ENCODE peak calls at places on chromosomes 11 and 22, in seven cellular contexts. Z is HepG2, E is HCT116, W is keratinocyte, T is GM23248, K is neural progenitor cell, A is PC-3. C is an unnamed sample.

GRCh38 chr11:113664069-113664980 is 41.8 kb downstream of the TMPRSS5 start:
- DNase-seq in Z (peak; percentile 18), E (peak; percentile 7), W (peak; percentile 83), T (peak; percentile 67), K (no peak), A (peak; percentile 95), C (peak; percentile 49)

GRCh38 chr11:125170001-125170405 is 5.5 kb downstream of the PKNOX2 start:
- DNase-seq in Z (no peak), E (no peak), W (no peak), T (no peak), K (peak; percentile 22), A (no peak), C (no peak)

GRCh38 chr22:32644252-32645100 is 157.0 kb upstream of the TIMP3 start:
- DNase-seq in Z (peak; percentile 98), E (no peak), W (peak; percentile 89), T (peak; percentile 12), K (no peak), A (no peak), C (peak; percentile 69)

GRCh38 chr22:48488611-48489456 is 1338.8 kb downstream of the BRD1 start:
- DNase-seq in Z (no peak), E (no peak), W (no peak), T (peak; percentile 24), K (peak; percentile 89), A (no peak), C (peak; percentile 49)

GRCh38 chr11:120172054-120172881 is 34.4 kb upstream of the TRIM29 start:
- DNase-seq in Z (peak; percentile 63), E (peak; percentile 36), W (no peak), T (peak; percentile 87), K (peak; percentile 91), A (peak; percentile 81), C (peak; percentile 87)

GRCh38 chr22:42920101-42920820 is 63.2 kb upstream of the ARFGAP3 start:
- DNase-seq in Z (no peak), E (no peak), W (no peak), T (peak; percentile 93), K (no peak), A (no peak), C (no peak)

GRCh38 chr11:95256204-95256819 is 25.3 kb upstream of the SESN3 start:
- DNase-seq in Z (no peak), E (no peak), W (no peak), T (no peak), K (no peak), A (no peak), C (peak; percentile 66)

GRCh38 chr11:1942541-1943260 is 4.4 kb upstream of the MRPL23 start:
- DNase-seq in Z (no peak), E (no peak), W (no peak), T (no peak), K (no peak), A (no peak), C (no peak)

GRCh38 chr11:112280268-112281126 is 19.8 kb upstream of the PLET1 start:
- DNase-seq in Z (peak; percentile 72), E (peak; percentile 65), W (peak; percentile 66), T (peak; percentile 92), K (peak; percentile 91), A (peak; percentile 91), C (peak; percentile 92)

GRCh38 chr22:29755889-29756288 is 10.9 kb downstream of the ZMAT5 start:
- DNase-seq in Z (no peak), E (no peak), W (no peak), T (no peak), K (no peak), A (no peak), C (no peak)

GRCh38 chr11:76209956-76210885 is 3.9 kb upstream of the WNT11 start:
- DNase-seq in Z (no peak), E (no peak), W (peak; percentile 11), T (peak; percentile 87), K (peak; percentile 81), A (peak; percentile 49), C (peak; percentile 86)

GRCh38 chr22:29116397-29117123 is 43.7 kb downstream of the KREMEN1 start:
- DNase-seq in Z (no peak), E (no peak), W (no peak), T (no peak), K (no peak), A (no peak), C (no peak)

GRCh38 chr11:79052539-79052938 is 388.3 kb downstream of the TENM4 start:
- DNase-seq in Z (no peak), E (no peak), W (no peak), T (peak; percentile 38), K (peak; percentile 61), A (peak; percentile 19), C (no peak)

GRCh38 chr11:67674442-67674871 is at the start of gene ALDH3B2:
- DNase-seq in Z (no peak), E (no peak), W (peak; percentile 46), T (no peak), K (no peak), A (peak; percentile 91), C (peak; percentile 61)

GRCh38 chr11:65478411-65479183 is 20.2 kb upstream of the MALAT1 start:
- DNase-seq in Z (no peak), E (no peak), W (no peak), T (peak; percentile 84), K (peak; percentile 34), A (no peak), C (peak; percentile 48)

GRCh38 chr11:77137421-77137820 is 9.4 kb downstream of the MYO7A start:
- DNase-seq in Z (no peak), E (no peak), W (no peak), T (no peak), K (no peak), A (no peak), C (no peak)

GRCh38 chr11:46593550-46594382 is at the start of gene AMBRA1:
- DNase-seq in Z (peak; percentile 95), E (peak; percentile 88), W (peak; percentile 55), T (peak; percentile 95), K (peak; percentile 95), A (peak; percentile 89), C (peak; percentile 94)

GRCh38 chr11:16158426-16158994 is 197.8 kb downstream of the SOX6 start:
- DNase-seq in Z (no peak), E (no peak), W (no peak), T (no peak), K (no peak), A (no peak), C (no peak)

GRCh38 chr11:61509058-61510029 is 795 bp downstream of the LRRC10B start:
- DNase-seq in Z (peak; percentile 63), E (peak; percentile 37), W (peak; percentile 41), T (peak; percentile 85), K (peak; percentile 97), A (peak; percentile 78), C (peak; percentile 93)

GRCh38 chr11:61510178-61510979 is 1.8 kb downstream of the LRRC10B start:
- DNase-seq in Z (no peak), E (no peak), W (no peak), T (no peak), K (no peak), A (no peak), C (no peak)

GRCh38 chr11:61505640-61506155 is 2.9 kb upstream of the LRRC10B start:
- DNase-seq in Z (no peak), E (no peak), W (no peak), T (peak; percentile 37), K (no peak), A (no peak), C (no peak)

GRCh38 chr11:61507012-61507768 is 1.4 kb upstream of the LRRC10B start:
- DNase-seq in Z (no peak), E (no peak), W (no peak), T (no peak), K (peak; percentile 56), A (no peak), C (no peak)

DNA sequence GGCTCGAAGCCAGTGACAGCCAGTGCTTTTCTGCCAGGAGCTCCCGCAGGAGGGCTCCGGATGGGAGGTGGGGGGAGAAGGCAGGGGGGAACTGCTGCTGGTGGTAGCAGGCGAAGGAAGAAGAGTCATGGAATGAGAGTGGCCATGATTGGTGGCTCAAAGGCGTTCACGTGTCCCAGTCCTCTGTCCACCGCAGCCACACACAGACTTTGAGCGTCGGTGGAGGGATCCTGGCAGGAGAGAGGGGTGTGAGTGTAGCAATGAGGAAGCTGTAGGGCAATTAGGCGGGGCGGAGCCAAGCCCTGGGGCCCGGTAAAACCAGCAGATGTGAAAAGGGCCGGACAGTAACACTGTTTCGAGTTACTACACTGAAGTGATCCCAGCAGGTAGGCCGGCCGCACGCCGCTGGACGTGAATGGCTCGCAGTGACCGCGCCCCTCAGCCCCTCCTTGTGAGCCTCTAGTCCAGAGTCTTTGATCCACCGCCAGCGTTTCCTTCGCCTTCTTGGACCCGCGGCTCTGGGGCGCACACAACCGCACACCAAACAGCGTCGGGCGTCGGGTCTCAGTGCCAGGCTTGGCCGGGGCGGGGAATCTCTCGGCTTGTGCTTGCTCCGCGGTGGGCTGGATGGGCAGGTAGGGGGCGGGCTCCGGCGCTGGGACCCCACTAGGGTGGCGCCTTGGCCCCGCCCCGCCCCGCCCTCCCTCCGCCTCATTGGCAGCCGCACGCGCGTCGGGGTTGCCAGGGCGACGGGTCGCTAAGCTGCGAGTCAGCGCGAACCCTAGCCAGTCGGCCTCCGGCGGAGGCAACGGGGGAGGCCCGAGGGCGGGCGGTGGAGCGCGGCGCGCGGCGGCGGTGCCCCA is at the start of gene LRRC10B:
- DNase-seq in Z (no peak), E (peak; percentile 52), W (no peak), T (peak; percentile 49), K (peak; percentile 96), A (no peak), C (peak; percentile 79)
- TF ChIP-seq EZH2 in Z (peak; percentile 87), E (no peak), W (peak; percentile 96), T (peak; percentile 79), K (no peak), A (no peak), C (no peak)

DNA sequence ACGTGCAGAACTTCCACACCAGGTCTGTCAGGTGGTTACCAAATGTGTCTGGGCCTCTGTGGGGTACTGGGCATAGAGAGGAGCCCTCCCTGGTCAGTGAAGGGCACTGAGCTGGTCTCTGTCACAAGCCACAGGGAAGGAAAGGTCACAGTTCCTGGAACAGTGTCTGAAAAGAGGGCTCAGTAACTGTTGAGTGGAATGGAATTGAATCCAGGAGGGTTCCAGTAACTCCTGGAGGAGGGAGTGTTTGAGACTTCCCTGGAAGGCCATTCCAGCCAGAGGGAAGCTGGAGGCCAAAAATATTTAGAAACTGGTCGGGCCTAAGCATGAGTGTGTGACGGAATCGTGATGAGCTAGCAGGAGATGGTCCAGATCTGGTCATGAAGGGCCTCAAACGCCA is 7.9 kb downstream of the ACTN3 start:
- DNase-seq in Z (no peak), E (no peak), W (no peak), T (no peak), K (no peak), A (no peak), C (no peak)
- TF ChIP-seq EZH2 in Z (no peak), E (no peak), W (no peak), T (no peak), K (no peak), A (no peak), C (no peak)

GRCh38 chr11:123328281-123328680 is 101.8 kb upstream of the GRAMD1B start:
- DNase-seq in Z (no peak), E (no peak), W (no peak), T (no peak), K (no peak), A (no peak), C (no peak)
- TF ChIP-seq EZH2 in Z (no peak), E (no peak), W (no peak), T (no peak), K (no peak), A (no peak), C (no peak)

DNA sequence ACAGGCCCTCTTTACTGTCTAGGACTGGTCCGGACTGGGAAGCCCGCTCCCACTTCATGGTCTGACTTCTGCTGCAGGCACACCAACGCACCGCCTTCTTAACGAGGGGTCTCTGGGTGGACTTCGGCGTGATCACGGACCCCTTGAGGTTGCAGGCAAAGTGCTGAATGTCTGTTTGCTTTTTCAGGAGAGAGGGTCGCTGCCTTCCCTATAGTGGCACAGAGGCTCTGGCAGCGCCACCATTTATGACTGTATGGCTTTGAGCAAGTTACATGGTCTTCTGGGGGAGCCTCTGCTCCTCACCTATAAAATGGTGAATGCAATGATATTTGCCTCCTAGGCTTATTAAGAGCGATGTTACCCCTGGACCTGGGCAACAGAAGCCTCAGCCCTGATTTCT is 1.4 kb upstream of the SCN4B start:
- DNase-seq in Z (no peak), E (no peak), W (no peak), T (no peak), K (no peak), A (no peak), C (no peak)
- TF ChIP-seq EZH2 in Z (no peak), E (no peak), W (no peak), T (no peak), K (no peak), A (no peak), C (no peak)